ENCODE peak calls at places on chromosomes 4 and X, in nine cellular contexts. K, G, D, E, Q, J, B, Z and P are unnamed samples.

GRCh38 chrX:13489451-13489850 is 80.0 kb upstream of the EGFL6 start:
- DNase-seq in G (no peak), Z (no peak), E (peak), B (peak), K (no peak), Q (no peak), D (no peak), J (peak), P (no peak)

GRCh38 chrX:103356023-103356798 is at the start of gene TCEAL9:
- DNase-seq in D (peak), E (peak), K (no peak), G (peak), B (peak), Z (peak), Q (no peak), J (peak), P (peak)

GRCh38 chrX:139446832-139447231 is 83.7 kb upstream of the F9 start:
- DNase-seq in B (no peak), K (no peak), J (no peak), Z (no peak), E (no peak), G (no peak), D (no peak), Q (no peak), P (no peak)

GRCh38 chr4:2297606-2298517 is 36.0 kb upstream of the MXD4 start:
- DNase-seq in J (no peak), Z (no peak), D (no peak), B (no peak), E (no peak), K (no peak), G (peak), Q (peak), P (no peak)

GRCh38 chr4:125070869-125071268 is 243.9 kb upstream of the FAT4 start:
- DNase-seq in D (peak), Z (peak), G (no peak), E (no peak), Q (no peak), J (no peak), B (no peak), K (no peak), P (no peak)

GRCh38 chr4:123621072-123621705 is 224.6 kb downstream of the SPRY1 start:
- DNase-seq in Z (no peak), K (no peak), D (no peak), J (peak), B (no peak), E (peak), Q (no peak), G (no peak), P (no peak)

GRCh38 chr4:3335982-3336381 is 43.2 kb downstream of the RGS12 start:
- DNase-seq in K (no peak), J (no peak), G (no peak), Z (no peak), D (no peak), B (no peak), Q (no peak), E (no peak), P (no peak)

GRCh38 chrX:53239474-53239873 is 14.5 kb upstream of the KDM5C start:
- DNase-seq in J (no peak), B (no peak), E (no peak), Z (peak), Q (peak), D (no peak), G (peak), K (no peak), P (peak)

GRCh38 chrX:7074135-7074907 is 73.2 kb upstream of the STS start:
- DNase-seq in J (no peak), B (no peak), Q (no peak), D (no peak), Z (no peak), E (no peak), K (no peak), G (no peak), P (no peak)

GRCh38 chrX:47186096-47186740 is 7.4 kb upstream of the UBA1 start:
- DNase-seq in B (no peak), K (no peak), E (no peak), Z (no peak), D (no peak), G (no peak), J (no peak), Q (no peak), P (no peak)

GRCh38 chr4:8350841-8351461 is 81.4 kb downstream of the HTRA3 start:
- DNase-seq in B (no peak), Q (peak), E (peak), J (no peak), D (no peak), G (no peak), Z (peak), K (no peak), P (no peak)

GRCh38 chr4:8110071-8110986 is 48.3 kb downstream of the ABLIM2 start:
- DNase-seq in E (no peak), J (no peak), B (peak), Z (peak), D (no peak), Q (no peak), G (peak), K (no peak), P (no peak)

GRCh38 chrX:5702890-5703289 is 525.8 kb downstream of the NLGN4X start:
- DNase-seq in J (no peak), G (no peak), Q (no peak), K (no peak), D (no peak), Z (no peak), B (no peak), E (no peak), P (no peak)

GRCh38 chr4:172813359-172813923 is 355.2 kb upstream of the GALNT7 start:
- DNase-seq in E (no peak), D (no peak), K (no peak), Z (no peak), Q (no peak), J (no peak), B (peak), G (no peak), P (no peak)

GRCh38 chrX:1581132-1581531 is 10.3 kb upstream of the AKAP17A start:
- DNase-seq in Q (peak), D (peak), B (peak), G (peak), Z (peak), J (no peak), E (no peak), K (no peak), P (peak)

GRCh38 chrX:44432641-44433040 is 89.2 kb upstream of the EFHC2 start:
- DNase-seq in B (peak), J (no peak), K (no peak), Z (no peak), D (peak), E (no peak), G (no peak), Q (no peak), P (no peak)

GRCh38 chr4:2940267-2941137 is 22.7 kb downstream of the NOP14 start:
- DNase-seq in Z (no peak), G (peak), J (no peak), K (no peak), E (no peak), Q (peak), B (no peak), D (no peak), P (no peak)

GRCh38 chr4:85650908-85651307 is 176.0 kb downstream of the ARHGAP24 start:
- DNase-seq in D (no peak), E (no peak), Q (no peak), Z (no peak), G (no peak), J (no peak), K (no peak), B (no peak), P (no peak)

GRCh38 chr4:184954482-184954881 is 63.8 kb upstream of the HELT start:
- DNase-seq in G (no peak), D (no peak), K (no peak), B (no peak), Z (peak), E (no peak), Q (no peak), J (no peak), P (no peak)

GRCh38 chr4:109206610-109207009 is 95.8 kb downstream of the COL25A1 start:
- DNase-seq in K (no peak), G (no peak), E (no peak), D (peak), J (no peak), Z (no peak), B (no peak), Q (no peak), P (peak)

GRCh38 chr4:8347660-8348059 is 78.1 kb downstream of the HTRA3 start:
- DNase-seq in Z (no peak), E (peak), J (no peak), Q (no peak), K (no peak), G (no peak), D (no peak), B (no peak), P (no peak)

GRCh38 chr4:74473155-74473811 is 28.3 kb downstream of the AREG start:
- DNase-seq in G (no peak), Q (no peak), K (no peak), B (peak), Z (no peak), E (peak), J (peak), D (no peak), P (peak)

GRCh38 chr4:180558427-180558826 is 1684.8 kb upstream of the TENM3 start:
- DNase-seq in B (no peak), Z (no peak), J (no peak), K (no peak), Q (no peak), G (no peak), E (no peak), D (no peak), P (no peak)

GRCh38 chr4:44425614-44426208 is 22.9 kb downstream of the KCTD8 start:
- DNase-seq in D (peak), K (no peak), G (no peak), Z (peak), E (no peak), Q (no peak), B (peak), J (no peak), P (no peak)

GRCh38 chrX:136691028-136691809 is 43.3 kb downstream of the CD40LG start:
- DNase-seq in Q (no peak), K (no peak), Z (no peak), E (no peak), D (no peak), G (no peak), J (no peak), B (peak), P (no peak)

GRCh38 chr4:118803253-118803652 is 32.7 kb downstream of the SEC24D start:
- DNase-seq in K (no peak), J (no peak), Z (no peak), B (no peak), G (no peak), Q (no peak), D (no peak), E (no peak), P (no peak)

GRCh38 chr4:182207806-182208483 is 35.3 kb upstream of the TENM3 start:
- DNase-seq in Q (no peak), G (no peak), K (no peak), D (no peak), B (peak), E (no peak), Z (no peak), J (peak), P (no peak)

GRCh38 chr4:123418486-123418931 is 21.9 kb downstream of the SPRY1 start:
- DNase-seq in Z (no peak), B (peak), E (no peak), K (no peak), D (peak), G (no peak), Q (no peak), J (peak), P (peak)

GRCh38 chr4:86587016-86587713 is 7.0 kb upstream of the PTPN13 start:
- DNase-seq in B (no peak), Q (no peak), K (no peak), Z (no peak), G (no peak), D (no peak), J (no peak), E (no peak), P (no peak)

GRCh38 chr4:3611778-3612177 is 79.6 kb upstream of the LRPAP1 start:
- DNase-seq in E (no peak), D (no peak), Z (no peak), K (no peak), Q (no peak), J (no peak), G (no peak), B (no peak), P (no peak)

GRCh38 chr4:42282081-42282901 is 115.0 kb upstream of the SHISA3 start:
- DNase-seq in K (no peak), G (peak), Z (peak), B (peak), Q (no peak), E (peak), J (peak), D (peak), P (peak)

GRCh38 chr4:31918891-31919290 is 1198.7 kb downstream of the PCDH7 start:
- DNase-seq in J (no peak), D (no peak), Q (no peak), E (no peak), Z (no peak), B (peak), G (no peak), K (no peak), P (no peak)

GRCh38 chrX:53479295-53479694 is 45.1 kb upstream of the HSD17B10 start:
- DNase-seq in B (no peak), E (no peak), D (no peak), Q (no peak), Z (no peak), K (no peak), J (no peak), G (no peak), P (peak)